ENCODE peak calls at places on chromosome 12, in ten cellular contexts. S, W, I, N, U, J, Q, M, T and D are unnamed samples.

GRCh38 chr12:19857197-19857596 is 417.9 kb downstream of the AEBP2 start:
- DNase-seq in S (no peak), W (no peak), I (no peak), N (no peak), U (no peak), J (no peak), Q (no peak), M (no peak), T (no peak), D (no peak)

GRCh38 chr12:19045421-19045820 is 84.1 kb upstream of the PLEKHA5 start:
- DNase-seq in S (no peak), W (peak; percentile 70), I (no peak), N (no peak), U (no peak), J (no peak), Q (peak; percentile 14), M (no peak), T (no peak), D (no peak)

GRCh38 chr12:120262852-120263724 is 2.4 kb downstream of the PXN start:
- DNase-seq in S (no peak), W (peak; percentile 43), I (no peak), N (no peak), U (no peak), J (no peak), Q (no peak), M (peak; percentile 59), T (peak; percentile 56), D (no peak)

GRCh38 chr12:84919271-84919670 is 6.7 kb upstream of the SLC6A15 start:
- DNase-seq in S (no peak), W (no peak), I (no peak), N (no peak), U (no peak), J (no peak), Q (peak; percentile 85), M (no peak), T (peak; percentile 86), D (no peak)

GRCh38 chr12:131511391-131511802 is 199.5 kb upstream of the SFSWAP start:
- DNase-seq in S (peak; percentile 53), W (peak; percentile 15), I (peak; percentile 94), N (no peak), U (peak; percentile 7), J (peak; percentile 12), Q (peak; percentile 49), M (no peak), T (peak; percentile 70), D (peak; percentile 73)

GRCh38 chr12:6193853-6194815 is 6.1 kb upstream of the CD9 start:
- DNase-seq in S (no peak), W (peak; percentile 33), I (no peak), N (no peak), U (peak; percentile 80), J (peak; percentile 56), Q (no peak), M (no peak), T (no peak), D (no peak)

GRCh38 chr12:52692253-52692652 is 11.1 kb downstream of the KRT77 start:
- DNase-seq in S (no peak), W (no peak), I (no peak), N (no peak), U (no peak), J (no peak), Q (no peak), M (no peak), T (no peak), D (no peak)

GRCh38 chr12:86456241-86456640 is 200.1 kb upstream of the MGAT4C start:
- DNase-seq in S (no peak), W (no peak), I (no peak), N (no peak), U (no peak), J (no peak), Q (no peak), M (no peak), T (no peak), D (no peak)

GRCh38 chr12:29921307-29921706 is 137.6 kb upstream of the TMTC1 start:
- DNase-seq in S (no peak), W (peak; percentile 56), I (peak; percentile 13), N (no peak), U (peak; percentile 1), J (no peak), Q (peak; percentile 42), M (no peak), T (peak; percentile 16), D (no peak)

GRCh38 chr12:108642899-108643654 is 9.4 kb upstream of the SELPLG start:
- DNase-seq in S (no peak), W (no peak), I (no peak), N (no peak), U (no peak), J (no peak), Q (no peak), M (no peak), T (no peak), D (no peak)

GRCh38 chr12:70317781-70318180 is 48.3 kb upstream of the KCNMB4 start:
- DNase-seq in S (no peak), W (no peak), I (no peak), N (no peak), U (no peak), J (no peak), Q (no peak), M (no peak), T (no peak), D (peak; percentile 64)

GRCh38 chr12:107042801-107043200 is 50.5 kb downstream of the CRY1 start:
- DNase-seq in S (no peak), W (no peak), I (no peak), N (no peak), U (peak; percentile 98), J (peak; percentile 57), Q (no peak), M (no peak), T (no peak), D (no peak)

GRCh38 chr12:69196302-69197288 is 42.8 kb upstream of the CPSF6 start:
- DNase-seq in S (no peak), W (no peak), I (peak; percentile 14), N (no peak), U (peak; percentile 26), J (peak; percentile 11), Q (no peak), M (no peak), T (peak; percentile 25), D (no peak)

GRCh38 chr12:105204916-105205315 is 31.1 kb downstream of the APPL2 start:
- DNase-seq in S (no peak), W (peak; percentile 43), I (no peak), N (no peak), U (no peak), J (no peak), Q (peak; percentile 48), M (no peak), T (peak; percentile 100), D (no peak)
- H3K36me3 ChIP-seq in S (peaks cover 18% of the 10 kb centered on the region), W (peaks cover 16% of the 10 kb centered on the region), I (peaks cover 6% of the 10 kb centered on the region), N (peaks cover 98% of the 10 kb centered on the region), U (peaks cover 32% of the 10 kb centered on the region), J (no peaks in the 10 kb centered on the region), Q (peaks cover 34% of the 10 kb centered on the region), M (peaks cover 95% of the 10 kb centered on the region), T (peaks cover 83% of the 10 kb centered on the region), D (peaks cover 3% of the 10 kb centered on the region)

DNA sequence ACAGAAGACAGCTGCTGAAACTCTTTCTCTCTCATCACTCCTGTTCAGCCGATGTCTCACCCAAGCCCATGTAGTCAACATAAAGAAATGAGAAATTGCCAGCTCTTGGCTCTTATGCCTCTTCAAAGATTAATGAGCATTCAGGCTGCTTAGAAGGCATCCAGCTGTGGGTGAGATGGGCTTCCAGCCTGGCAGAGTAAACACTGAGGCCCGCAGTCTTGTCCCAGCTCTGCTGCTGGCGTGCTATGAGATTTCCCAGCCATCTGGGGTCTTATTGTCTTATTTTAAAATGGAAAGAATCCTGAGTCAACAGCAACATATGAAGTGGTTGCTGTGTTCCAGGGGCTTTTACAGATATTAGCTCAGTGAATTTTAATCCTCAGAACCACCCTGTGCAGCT is 12.6 kb downstream of the RXYLT1 start:
- DNase-seq in S (no peak), W (no peak), I (no peak), N (no peak), U (no peak), J (no peak), Q (no peak), M (no peak), T (no peak), D (no peak)
- H3K36me3 ChIP-seq in S (no peaks in the 10 kb centered on the region), W (peaks cover 11% of the 10 kb centered on the region), I (no peaks in the 10 kb centered on the region), N (peaks cover 19% of the 10 kb centered on the region), U (peaks cover 2% of the 10 kb centered on the region), J (no peaks in the 10 kb centered on the region), Q (peaks cover 5% of the 10 kb centered on the region), M (peaks cover 37% of the 10 kb centered on the region), T (peaks cover 11% of the 10 kb centered on the region), D (no peaks in the 10 kb centered on the region)

DNA sequence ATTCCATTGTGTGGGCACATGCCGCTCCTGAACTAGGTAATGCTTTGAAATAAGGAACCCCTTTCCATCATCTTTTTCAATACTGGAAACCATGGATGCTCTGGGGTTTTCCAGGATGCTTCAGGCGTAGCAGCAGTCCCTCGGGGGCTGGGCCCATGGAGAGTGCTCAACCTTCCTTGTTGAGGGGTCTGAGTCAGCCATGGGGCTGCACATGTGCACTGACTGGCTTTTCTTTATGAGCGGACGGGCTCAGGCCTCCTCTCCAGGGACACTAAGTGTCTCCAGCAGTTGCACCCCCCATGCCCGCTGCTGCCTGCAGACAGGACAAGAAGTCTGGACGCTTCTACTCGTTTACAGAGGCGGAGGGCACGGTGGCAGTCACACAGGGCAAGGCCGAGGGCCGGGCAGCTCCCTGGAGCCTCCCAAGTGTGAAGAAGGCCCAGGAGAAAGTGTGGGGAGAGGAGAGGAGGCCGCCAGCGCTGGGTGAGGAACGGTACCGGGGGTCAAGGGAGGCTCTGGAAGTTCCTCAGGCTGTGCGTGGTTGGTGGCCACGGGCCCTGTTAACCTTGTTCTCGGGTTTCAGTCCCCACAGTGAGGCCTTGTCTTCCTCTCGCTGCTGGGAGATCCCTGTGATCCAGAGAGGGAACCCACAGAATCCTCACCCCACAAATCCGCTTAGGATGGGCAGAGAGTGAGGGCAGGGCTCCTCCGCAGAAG is 51.2 kb downstream of the TEAD4 start:
- DNase-seq in S (no peak), W (no peak), I (no peak), N (no peak), U (no peak), J (no peak), Q (no peak), M (no peak), T (no peak), D (no peak)
- H3K36me3 ChIP-seq in S (no peaks in the 10 kb centered on the region), W (no peaks in the 10 kb centered on the region), I (no peaks in the 10 kb centered on the region), N (no peaks in the 10 kb centered on the region), U (no peaks in the 10 kb centered on the region), J (no peaks in the 10 kb centered on the region), Q (no peaks in the 10 kb centered on the region), M (peaks cover 2% of the 10 kb centered on the region), T (no peaks in the 10 kb centered on the region), D (no peaks in the 10 kb centered on the region)

DNA sequence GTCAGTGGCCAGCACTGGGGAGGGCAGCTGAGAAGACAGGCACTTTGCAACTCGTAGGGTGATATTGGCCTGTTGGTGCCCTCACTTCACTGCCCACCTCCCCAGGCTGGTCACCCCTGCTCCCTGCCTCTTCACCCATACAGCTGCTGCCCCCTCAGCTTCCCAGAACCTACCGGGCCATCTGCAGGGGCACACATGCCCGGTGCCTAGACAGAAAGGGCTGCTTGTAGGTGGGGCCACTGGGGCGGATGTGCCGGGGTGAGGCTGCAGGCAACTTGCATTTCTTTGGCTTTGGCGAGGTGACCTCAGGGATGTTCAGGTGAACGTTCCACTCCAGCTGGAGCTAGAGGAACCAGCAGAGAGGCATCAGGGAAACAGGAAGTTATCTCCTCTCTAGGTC is 17.2 kb downstream of the FAM186B start:
- DNase-seq in S (no peak), W (no peak), I (no peak), N (no peak), U (no peak), J (no peak), Q (no peak), M (no peak), T (no peak), D (no peak)
- H3K36me3 ChIP-seq in S (no peaks in the 10 kb centered on the region), W (no peaks in the 10 kb centered on the region), I (no peaks in the 10 kb centered on the region), N (peaks cover 9% of the 10 kb centered on the region), U (no peaks in the 10 kb centered on the region), J (no peaks in the 10 kb centered on the region), Q (no peaks in the 10 kb centered on the region), M (no peaks in the 10 kb centered on the region), T (no peaks in the 10 kb centered on the region), D (peaks cover 6% of the 10 kb centered on the region)